ENCODE peak calls at places on chromosomes 6 and 20, in eight cellular contexts. N is CD8-positive, alpha-beta T cell; E is pancreas; L is K562; W is upper lobe of right lung; M is body of pancreas; C is heart right ventricle; U is HCT116. Y is an unnamed sample. For H3K27me3, the result is how much of the 10 kb centered on the place peaks cover.

GRCh38 chr20:36091561-36092423 is 62.7 kb upstream of the EPB41L1 start:
- ATAC-seq in E (no peak), C (no peak), U (no peak), L (peak), N (no peak), W (peak), M (peak), Y (no peak)

GRCh38 chr6:149642829-149643580 is 5.5 kb downstream of the KATNA1 start:
- ATAC-seq in U (no peak), E (no peak), L (no peak), C (no peak), M (no peak), N (no peak), W (no peak), Y (no peak)

GRCh38 chr6:79384845-79385244 is 150.4 kb upstream of the HMGN3 start:
- ATAC-seq in W (peak), E (peak), U (no peak), M (no peak), C (no peak), L (no peak), N (no peak), Y (no peak)

GRCh38 chr20:51894619-51895018 is 92.3 kb upstream of the SALL4 start:
- ATAC-seq in M (no peak), L (no peak), C (no peak), U (no peak), E (no peak), N (no peak), W (no peak), Y (no peak)

GRCh38 chr6:148998704-148999103 is 251.9 kb downstream of the UST start:
- ATAC-seq in W (no peak), C (peak), U (no peak), M (no peak), E (no peak), L (no peak), N (no peak), Y (no peak)

GRCh38 chr20:51097334-51098176 is 74.6 kb upstream of the KCNG1 start:
- ATAC-seq in E (no peak), W (no peak), U (no peak), C (no peak), N (no peak), L (no peak), M (no peak), Y (no peak)

GRCh38 chr6:73565767-73566485 is 45.1 kb upstream of the EEF1A1 start:
- ATAC-seq in M (no peak), E (no peak), C (no peak), L (no peak), W (no peak), N (no peak), U (no peak), Y (no peak)

GRCh38 chr6:20137837-20138236 is 74.4 kb downstream of the MBOAT1 start:
- ATAC-seq in W (no peak), L (no peak), E (no peak), M (no peak), N (no peak), C (no peak), U (no peak), Y (no peak)

GRCh38 chr6:125001684-125002083 is 39.4 kb downstream of the RNF217 start:
- ATAC-seq in E (no peak), W (no peak), U (no peak), M (no peak), N (no peak), L (peak), C (no peak), Y (no peak)

GRCh38 chr6:17602888-17603287 is 2.8 kb downstream of the FAM8A1 start:
- ATAC-seq in C (no peak), N (no peak), W (no peak), M (no peak), U (no peak), L (no peak), E (no peak), Y (no peak)

GRCh38 chr6:111406200-111406711 is 76.8 kb downstream of the REV3L start:
- ATAC-seq in E (peak), U (no peak), L (no peak), W (peak), M (no peak), N (no peak), C (no peak), Y (peak)

GRCh38 chr6:1607557-1608221 is 2.0 kb upstream of the FOXC1 start:
- ATAC-seq in L (no peak), M (no peak), W (no peak), U (no peak), C (no peak), N (no peak), E (no peak), Y (no peak)

GRCh38 chr6:24060982-24061754 is 64.8 kb upstream of the NRSN1 start:
- ATAC-seq in M (no peak), E (no peak), L (no peak), N (no peak), C (no peak), U (no peak), W (no peak), Y (no peak)

GRCh38 chr6:3862038-3862437 is 12.9 kb downstream of the FAM50B start:
- ATAC-seq in E (no peak), L (no peak), U (no peak), N (no peak), W (no peak), C (no peak), M (no peak), Y (no peak)

GRCh38 chr6:163651910-163652309 is 237.4 kb downstream of the QKI start:
- ATAC-seq in C (no peak), W (peak), U (no peak), M (no peak), N (no peak), E (peak), L (no peak), Y (peak)

GRCh38 chr6:39760246-39760952 is 31.8 kb upstream of the DAAM2 start:
- ATAC-seq in C (no peak), W (no peak), U (no peak), E (no peak), L (no peak), M (no peak), N (no peak), Y (no peak)

GRCh38 chr20:34268851-34269668 is 27.8 kb downstream of the ASIP start:
- ATAC-seq in C (peak), L (no peak), M (peak), E (peak), U (no peak), W (peak), N (peak), Y (peak)

GRCh38 chr6:104003803-104004516 is 855.8 kb downstream of the HACE1 start:
- ATAC-seq in C (no peak), M (no peak), W (no peak), N (no peak), U (peak), E (no peak), L (no peak), Y (no peak)

GRCh38 chr20:37420610-37421009 is 74.7 kb downstream of the SRC start:
- ATAC-seq in E (no peak), C (no peak), M (no peak), L (no peak), U (no peak), N (no peak), W (no peak), Y (no peak)
- TF ChIP-seq CTCF in E (no peak), C (no peak), M (no peak), L (no peak), U (no peak), N (no peak), W (no peak), Y (no peak)

GRCh38 chr6:167687035-167687720 is 139.5 kb upstream of the AFDN start:
- ATAC-seq in C (no peak), U (no peak), M (no peak), W (no peak), E (no peak), L (no peak), N (no peak), Y (no peak)
- H3K27me3 ChIP-seq in C (under half), U (under half), M (under half), W (under half), E (under half), L (under half), N (under half), Y (under half)

DNA sequence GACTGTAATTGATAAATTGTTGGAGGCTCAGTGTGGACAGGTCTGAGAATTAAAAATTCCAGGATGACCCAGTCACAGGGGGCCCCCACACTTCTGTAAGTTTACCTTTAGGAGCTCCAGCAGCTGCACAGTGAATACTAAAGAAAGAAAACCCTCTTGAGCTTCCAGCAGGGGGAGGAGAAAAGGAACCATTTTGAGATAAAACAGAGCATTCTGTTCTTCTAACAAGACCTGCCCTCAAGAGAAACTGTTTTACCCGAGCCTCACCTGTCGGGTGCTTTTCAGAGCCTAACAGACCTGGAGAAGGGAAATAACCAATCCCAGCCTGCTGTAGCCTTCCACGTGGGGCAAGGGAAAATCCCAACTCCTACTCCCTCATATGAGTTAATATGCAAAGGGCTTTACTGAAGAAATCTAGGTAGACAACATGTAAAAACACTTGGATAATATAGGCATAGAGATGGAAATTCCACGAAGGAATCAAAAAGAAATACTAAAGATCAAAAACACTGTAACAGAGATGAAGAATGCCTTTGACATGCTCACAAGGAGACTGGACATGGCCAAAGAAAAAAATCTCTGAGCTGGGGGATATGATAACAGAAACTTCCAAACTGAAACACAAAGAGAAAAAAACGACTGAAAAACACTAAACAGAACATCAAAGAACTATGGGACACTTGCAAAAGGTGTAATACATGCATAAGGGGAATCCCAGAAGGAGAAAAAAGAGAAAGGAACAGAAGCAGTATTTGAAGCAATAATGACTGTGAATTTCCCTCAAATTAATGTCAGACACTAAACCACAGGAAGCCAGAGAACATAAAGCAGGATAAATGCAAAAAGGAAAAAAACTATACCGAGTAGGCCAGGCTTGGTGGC is 117.6 kb upstream of the ARID1B start:
- ATAC-seq in E (no peak), N (no peak), U (no peak), M (no peak), L (peak), C (no peak), W (no peak), Y (no peak)
- TF ChIP-seq CTCF in E (no peak), N (no peak), U (no peak), M (no peak), L (no peak), C (no peak), W (no peak), Y (no peak)

GRCh38 chr6:34146801-34147592 is 1.1 kb upstream of the GRM4 start:
- ATAC-seq in E (no peak), W (no peak), L (no peak), U (no peak), N (no peak), M (no peak), C (no peak), Y (no peak)
- H3K27me3 ChIP-seq in E (under half), W (half or more), L (under half), U (under half), N (under half), M (under half), C (half or more), Y (half or more)

Y was measured in gastroesophageal sphincter.